ENCODE peak calls at places on chromosomes 13 and 19, in five cellular contexts. A is PC-9, B is omental fat pad, D is bronchial epithelial cell, G is GM06990. J is an unnamed sample.
A peak's percentile ranks its signal among the peaks of the same experiment; 100 is the strongest.

GRCh38 chr13:96052655-96053002 is 572 bp downstream of the UGGT2 start:
- DNase-seq in A (no peak), B (peak; percentile 25), D (peak; percentile 83), G (no peak), J (no peak)

GRCh38 chr19:49380391-49380790 is 7.7 kb upstream of the KASH5 start:
- DNase-seq in A (no peak), B (no peak), D (no peak), G (no peak), J (no peak)

GRCh38 chr13:30529085-30529815 is 63.5 kb upstream of the HMGB1 start:
- DNase-seq in A (no peak), B (no peak), D (no peak), G (peak; percentile 45), J (no peak)

GRCh38 chr19:49689133-49690072 is at the start of gene ADM5:
- DNase-seq in A (no peak), B (no peak), D (peak; percentile 26), G (no peak), J (no peak)

GRCh38 chr19:55216461-55217198 is 7.3 kb upstream of the PTPRH start:
- DNase-seq in A (peak; percentile 95), B (peak; percentile 68), D (peak; percentile 99), G (peak; percentile 43), J (peak; percentile 81)

GRCh38 chr19:57664269-57665127 is 4.2 kb upstream of the ZSCAN4 start:
- DNase-seq in A (peak; percentile 49), B (no peak), D (no peak), G (no peak), J (no peak)

GRCh38 chr13:75473472-75473871 is 8.5 kb downstream of the TBC1D4 start:
- DNase-seq in A (no peak), B (no peak), D (no peak), G (no peak), J (no peak)

GRCh38 chr13:67223024-67223423 is 7.1 kb downstream of the PCDH9 start:
- DNase-seq in A (no peak), B (no peak), D (peak; percentile 43), G (no peak), J (no peak)

GRCh38 chr19:50333737-50334617 is 4.8 kb upstream of the KCNC3 start:
- DNase-seq in A (peak; percentile 85), B (peak; percentile 38), D (no peak), G (peak; percentile 91), J (no peak)

GRCh38 chr19:1956868-1957492 is 16.0 kb downstream of the CSNK1G2 start:
- DNase-seq in A (no peak), B (no peak), D (no peak), G (no peak), J (no peak)

DNA sequence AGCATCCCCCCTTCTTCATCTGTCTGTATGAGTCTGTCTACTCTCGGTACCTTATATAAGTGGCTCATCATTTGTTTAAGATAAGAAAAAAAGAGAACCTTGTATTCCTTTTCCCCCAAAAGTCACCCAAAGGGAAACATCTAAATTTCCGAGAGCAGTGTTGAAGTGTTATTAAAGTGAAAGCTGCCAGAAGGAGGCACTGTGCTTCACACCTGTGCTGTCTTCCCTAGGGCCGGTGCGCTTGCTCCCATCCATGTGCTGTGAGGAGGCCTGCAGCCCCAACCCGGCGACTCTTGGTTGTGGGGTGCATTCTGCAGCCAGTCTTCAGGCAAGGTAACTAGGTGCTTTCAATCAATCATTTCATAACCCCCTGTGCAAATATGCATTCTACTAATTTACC is 97.5 kb downstream of the TNFRSF19 start:
- DNase-seq in A (no peak), B (no peak), D (no peak), G (no peak), J (no peak)
- TF ChIP-seq CTCF in A (no peak), B (no peak), D (no peak), G (peak; percentile 15), J (no peak)

DNA sequence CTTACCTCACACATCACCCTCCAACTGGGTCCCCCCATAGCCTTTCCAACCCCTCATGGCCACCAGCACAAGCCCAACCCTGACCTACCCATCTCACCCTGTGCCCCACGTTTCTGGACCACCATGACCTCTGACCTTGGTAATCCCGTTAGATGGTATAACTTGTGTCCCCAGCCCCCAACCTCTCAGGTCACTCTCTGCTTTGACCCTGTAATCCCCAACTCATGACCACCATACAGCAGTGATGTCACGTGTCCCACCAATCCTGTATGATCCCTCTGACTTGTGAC is 8.5 kb downstream of the KLC3 start:
- DNase-seq in A (no peak), B (no peak), D (no peak), G (no peak), J (no peak)
- TF ChIP-seq CTCF in A (no peak), B (no peak), D (no peak), G (no peak), J (no peak)

GRCh38 chr19:3762501-3763459 is at the start of gene MRPL54:
- DNase-seq in A (peak; percentile 96), B (peak; percentile 96), D (peak; percentile 96), G (peak; percentile 99), J (peak; percentile 100)
- TF ChIP-seq CTCF in A (no peak), B (no peak), D (no peak), G (no peak), J (no peak)

GRCh38 chr13:42808572-42808971 is 27.2 kb downstream of the FAM216B start:
- DNase-seq in A (no peak), B (no peak), D (peak; percentile 21), G (no peak), J (no peak)

GRCh38 chr13:42814868-42815267 is 33.5 kb downstream of the FAM216B start:
- DNase-seq in A (no peak), B (no peak), D (peak; percentile 96), G (no peak), J (no peak)

GRCh38 chr13:42815686-42816085 is 34.3 kb downstream of the FAM216B start:
- DNase-seq in A (no peak), B (no peak), D (peak; percentile 8), G (no peak), J (no peak)

GRCh38 chr13:42816538-42816937 is 35.2 kb downstream of the FAM216B start:
- DNase-seq in A (no peak), B (no peak), D (peak; percentile 20), G (no peak), J (no peak)

GRCh38 chr13:42812311-42812710 is 30.9 kb downstream of the FAM216B start:
- DNase-seq in A (no peak), B (no peak), D (no peak), G (no peak), J (no peak)
- TF ChIP-seq CTCF in A (no peak), B (no peak), D (no peak), G (peak; percentile 17), J (no peak)

GRCh38 chr19:12864721-12865715 is 16.2 kb downstream of the DNASE2 start:
- DNase-seq in A (no peak), B (no peak), D (no peak), G (no peak), J (no peak)
- TF ChIP-seq CTCF in A (no peak), B (no peak), D (no peak), G (no peak), J (no peak)

GRCh38 chr13:72495681-72496080 is 231.7 kb downstream of the MZT1 start:
- DNase-seq in A (no peak), B (no peak), D (no peak), G (no peak), J (no peak)

GRCh38 chr13:72489751-72490150 is 237.7 kb downstream of the MZT1 start:
- DNase-seq in A (no peak), B (no peak), D (no peak), G (no peak), J (no peak)
- TF ChIP-seq CTCF in A (no peak), B (no peak), D (no peak), G (no peak), J (no peak)

DNA sequence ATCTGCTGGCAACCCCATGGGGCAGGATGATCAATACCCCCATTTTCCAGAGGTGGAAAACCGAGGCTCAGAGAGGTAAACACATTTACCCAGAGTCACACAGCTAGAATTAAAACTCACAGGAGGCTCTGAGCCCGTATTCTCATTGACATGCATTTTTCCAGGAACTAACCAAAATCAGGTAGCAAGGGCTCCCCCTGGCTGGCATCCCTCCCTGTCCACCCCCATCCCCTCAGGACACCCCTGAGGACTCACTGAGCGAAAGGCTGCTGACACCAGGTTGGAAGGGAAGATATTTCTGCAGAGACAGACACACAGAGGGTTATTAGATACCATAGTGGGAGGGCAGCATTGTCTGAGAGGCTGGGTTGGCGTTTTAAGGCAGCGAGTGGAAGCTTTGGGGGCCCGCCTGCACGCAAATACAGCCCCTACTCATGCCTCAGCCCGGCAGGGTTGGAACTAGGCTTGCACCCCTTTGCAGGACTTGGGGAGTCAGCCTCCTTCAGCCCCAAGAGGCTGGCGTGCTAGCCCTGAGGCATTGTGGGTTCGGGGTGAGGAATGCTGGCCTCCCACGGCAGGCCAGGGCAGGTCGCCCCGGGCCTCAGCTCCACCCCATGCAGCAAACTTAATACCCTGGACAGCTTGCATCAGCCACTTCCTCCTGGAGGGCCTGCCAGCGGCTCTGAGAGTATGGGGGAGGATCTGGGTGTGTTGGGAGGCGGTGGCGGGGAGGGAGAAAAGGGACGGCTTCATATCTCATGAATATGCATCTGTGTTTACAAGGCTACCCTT is 3.9 kb downstream of the SLC1A5 start:
- DNase-seq in A (peak; percentile 93), B (peak; percentile 63), D (peak; percentile 89), G (peak; percentile 80), J (peak; percentile 78)
- TF ChIP-seq CTCF in A (peak; percentile 67), B (no peak), D (peak; percentile 22), G (peak; percentile 49), J (peak; percentile 45)

GRCh38 chr19:10421240-10421948 is 1.1 kb downstream of the PDE4A start:
- DNase-seq in A (no peak), B (no peak), D (no peak), G (no peak), J (no peak)
- TF ChIP-seq CTCF in A (peak; percentile 10), B (no peak), D (no peak), G (no peak), J (peak; percentile 32)